ENCODE peak calls at places on chromosomes 3 and 15, in nine cellular contexts. O, H, W, T, N, K, Q, J and X are unnamed samples.

GRCh38 chr3:176807938-176808337 is 389.3 kb downstream of the TBL1XR1 start:
- DNase-seq in J (no peak), H (no peak), W (no peak), N (no peak), O (no peak), K (no peak), T (no peak), Q (no peak), X (no peak)

GRCh38 chr3:10668077-10668476 is 148.0 kb upstream of the SLC6A11 start:
- DNase-seq in T (no peak), Q (no peak), O (no peak), W (no peak), H (no peak), N (no peak), J (no peak), K (no peak), X (no peak)

GRCh38 chr3:157107644-157108133 is 52.3 kb downstream of the CCNL1 start:
- DNase-seq in Q (no peak), H (no peak), O (no peak), T (no peak), K (no peak), N (no peak), W (no peak), J (no peak), X (no peak)

GRCh38 chr3:71307884-71308697 is 275.4 kb downstream of the FOXP1 start:
- DNase-seq in H (no peak), J (no peak), K (no peak), W (no peak), T (no peak), N (no peak), Q (no peak), O (no peak), X (no peak)

GRCh38 chr15:28944696-28945300 is 59.0 kb downstream of the APBA2 start:
- DNase-seq in H (no peak), N (no peak), O (no peak), K (no peak), T (no peak), Q (no peak), W (no peak), J (no peak), X (no peak)

GRCh38 chr15:68316061-68316804 is 38.7 kb downstream of the FEM1B start:
- DNase-seq in K (no peak), Q (no peak), J (peak), O (peak), N (peak), T (no peak), H (no peak), W (no peak), X (no peak)

GRCh38 chr3:23017800-23018199 is 185.3 kb upstream of the UBE2E2 start:
- DNase-seq in Q (no peak), H (no peak), T (no peak), J (no peak), N (no peak), W (no peak), O (no peak), K (no peak), X (no peak)

GRCh38 chr15:57732526-57733331 is 26.2 kb downstream of the POLR2M start:
- DNase-seq in W (peak), K (no peak), T (no peak), Q (peak), H (peak), O (peak), N (peak), J (no peak), X (peak)

GRCh38 chr15:58475573-58476524 is 44.1 kb downstream of the LIPC start:
- DNase-seq in J (no peak), H (peak), W (no peak), T (peak), Q (no peak), O (peak), K (no peak), N (no peak), X (peak)

GRCh38 chr15:62740141-62741004 is 302.2 kb upstream of the TPM1 start:
- DNase-seq in N (no peak), T (no peak), O (no peak), Q (no peak), H (no peak), K (no peak), J (peak), W (no peak), X (no peak)

GRCh38 chr15:65375871-65376552 is 1.8 kb downstream of the IGDCC3 start:
- DNase-seq in T (no peak), J (no peak), W (no peak), O (no peak), K (no peak), Q (no peak), H (no peak), N (no peak), X (no peak)

GRCh38 chr3:30443756-30444673 is 162.4 kb upstream of the TGFBR2 start:
- DNase-seq in K (no peak), O (no peak), W (no peak), Q (no peak), T (no peak), H (no peak), J (no peak), N (no peak), X (no peak)